ENCODE peak calls at places on chromosomes 11 and 22, in four cellular contexts. D is suprapubic skin, Z is RWPE2, W is substantia nigra. O is an unnamed sample.

GRCh38 chr11:12159351-12160099 is 49.1 kb downstream of the MICAL2 start:
- DNase-seq in Z (no peak), W (no peak), D (no peak), O (no peak)

GRCh38 chr22:44664149-44664548 is 37.9 kb upstream of the PRR5 start:
- DNase-seq in Z (no peak), W (peak; percentile 14), D (no peak), O (no peak)

GRCh38 chr11:9732453-9732852 is 68.6 kb downstream of the SWAP70 start:
- DNase-seq in Z (no peak), W (no peak), D (no peak), O (no peak)

GRCh38 chr11:65903068-65903481 is 2.9 kb upstream of the FOSL1 start:
- DNase-seq in D (no peak), Z (peak; percentile 73), W (no peak), O (peak; percentile 62)

GRCh38 chr11:114315749-114316368 is 19.7 kb downstream of the NNMT start:
- DNase-seq in W (no peak), Z (no peak), D (no peak), O (no peak)

GRCh38 chr22:50548046-50548912 is 2.6 kb downstream of the KLHDC7B start:
- DNase-seq in W (no peak), D (peak; percentile 79), Z (no peak), O (no peak)

GRCh38 chr11:40175980-40176379 is 1283.5 kb downstream of the LRRC4C start:
- DNase-seq in W (no peak), Z (no peak), D (no peak), O (no peak)

GRCh38 chr11:128135451-128135850 is 451.9 kb downstream of the ETS1 start:
- DNase-seq in Z (no peak), W (no peak), D (no peak), O (peak; percentile 11)

GRCh38 chr11:43950323-43950855 is 8.0 kb downstream of the C11orf96 start:
- DNase-seq in D (no peak), Z (no peak), W (no peak), O (no peak)

GRCh38 chr11:68436985-68437926 is 23.3 kb upstream of the PPP6R3 start:
- DNase-seq in Z (peak; percentile 48), D (no peak), W (no peak), O (peak; percentile 40)

GRCh38 chr11:74487875-74488274 is 5.6 kb downstream of the LIPT2 start:
- DNase-seq in Z (no peak), D (no peak), W (no peak), O (no peak)

GRCh38 chr11:114040706-114041211 is 18.8 kb upstream of the ZBTB16 start:
- DNase-seq in W (no peak), Z (no peak), D (no peak), O (peak; percentile 67)

GRCh38 chr22:40193429-40194421 is 16.0 kb downstream of the TNRC6B start:
- DNase-seq in Z (no peak), D (no peak), W (no peak), O (no peak)

GRCh38 chr11:73662445-73663157 is 16.2 kb downstream of the PLEKHB1 start:
- DNase-seq in Z (no peak), D (peak; percentile 49), W (no peak), O (no peak)

GRCh38 chr22:36470994-36471331 is 10.5 kb downstream of the TXN2 start:
- DNase-seq in D (no peak), Z (no peak), W (no peak), O (no peak)

GRCh38 chr22:36467042-36467810 is 14.2 kb downstream of the TXN2 start:
- DNase-seq in W (no peak), Z (no peak), D (no peak), O (no peak)

GRCh38 chr22:36470162-36470993 is 11.1 kb downstream of the TXN2 start:
- DNase-seq in W (peak; percentile 28), Z (no peak), D (peak; percentile 88), O (peak; percentile 46)

GRCh38 chr22:36467946-36468345 is 13.5 kb downstream of the TXN2 start:
- DNase-seq in D (no peak), W (no peak), Z (peak; percentile 91), O (peak; percentile 78)

DNA sequence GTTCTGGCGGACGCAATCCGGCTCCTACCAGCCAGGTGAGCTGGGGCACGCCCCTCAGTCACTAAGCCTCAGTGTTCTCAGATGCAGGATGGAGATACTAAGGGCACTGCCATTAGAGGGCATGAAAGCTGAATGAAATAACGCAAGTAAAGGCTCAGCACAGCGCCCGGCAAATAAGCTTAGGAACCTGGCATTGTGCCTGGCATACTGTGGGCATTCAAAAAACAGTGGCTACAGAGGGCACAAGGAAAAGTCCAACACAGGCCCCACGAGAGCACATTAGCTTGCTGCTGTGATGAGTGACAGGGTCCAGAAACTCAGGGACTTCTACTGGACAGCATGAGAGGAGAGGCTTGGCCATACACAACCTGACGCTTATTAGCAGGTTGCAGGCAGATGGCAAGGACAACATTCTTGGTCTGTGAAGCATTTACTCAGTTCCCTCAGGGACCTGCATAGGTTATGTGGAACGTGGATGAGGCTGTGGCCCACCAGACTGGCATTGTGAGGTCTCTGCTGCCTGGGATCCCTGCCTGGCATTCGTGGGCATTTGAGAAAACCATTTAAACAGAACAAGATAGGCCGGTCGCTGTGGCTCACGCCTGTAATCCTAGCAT is 12.2 kb downstream of the TXN2 start:
- DNase-seq in W (no peak), D (no peak), Z (no peak), O (no peak)
- H3K27ac ChIP-seq in W (no peak overlapping the region), D (no peak overlapping the region), Z (peak overlapping the region; percentile 91), O (peak overlapping the region; percentile 96)

DNA sequence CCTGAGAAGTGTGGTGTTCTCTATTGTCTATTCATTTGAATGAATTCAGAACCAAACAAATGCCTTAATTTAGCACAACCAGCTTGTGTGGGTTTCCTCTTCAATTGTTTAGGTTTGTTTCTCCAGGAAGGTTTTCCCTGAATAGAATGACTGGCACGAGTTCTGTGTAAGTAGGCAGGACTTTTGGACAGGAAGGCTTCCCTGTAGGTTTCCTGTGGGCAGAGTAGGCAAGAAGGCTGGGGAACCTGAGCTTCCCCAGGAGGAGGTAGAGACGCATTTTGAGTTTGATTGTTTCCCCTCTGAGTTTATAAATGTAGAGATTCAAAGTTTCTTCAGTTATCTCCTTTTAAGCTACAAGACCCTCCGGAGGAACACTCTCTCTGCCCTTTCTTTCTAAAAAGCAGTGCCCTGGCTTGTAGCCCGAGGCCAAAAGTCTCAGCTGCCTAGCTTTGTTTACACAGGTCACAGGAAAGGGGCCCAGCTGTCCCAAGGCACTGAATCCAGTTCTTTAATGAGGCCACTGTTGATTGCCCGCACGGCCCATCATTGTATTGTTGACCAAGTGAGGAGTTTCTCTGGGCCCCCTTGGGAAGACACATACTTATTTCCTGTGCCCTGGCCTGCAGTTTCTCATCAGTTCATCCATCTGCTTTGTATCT is 66.6 kb upstream of the RDX start:
- DNase-seq in W (no peak), Z (no peak), D (no peak), O (no peak)
- H3K27ac ChIP-seq in W (peak overlapping the region; percentile 80), Z (no peak overlapping the region), D (no peak overlapping the region), O (no peak overlapping the region)

DNA sequence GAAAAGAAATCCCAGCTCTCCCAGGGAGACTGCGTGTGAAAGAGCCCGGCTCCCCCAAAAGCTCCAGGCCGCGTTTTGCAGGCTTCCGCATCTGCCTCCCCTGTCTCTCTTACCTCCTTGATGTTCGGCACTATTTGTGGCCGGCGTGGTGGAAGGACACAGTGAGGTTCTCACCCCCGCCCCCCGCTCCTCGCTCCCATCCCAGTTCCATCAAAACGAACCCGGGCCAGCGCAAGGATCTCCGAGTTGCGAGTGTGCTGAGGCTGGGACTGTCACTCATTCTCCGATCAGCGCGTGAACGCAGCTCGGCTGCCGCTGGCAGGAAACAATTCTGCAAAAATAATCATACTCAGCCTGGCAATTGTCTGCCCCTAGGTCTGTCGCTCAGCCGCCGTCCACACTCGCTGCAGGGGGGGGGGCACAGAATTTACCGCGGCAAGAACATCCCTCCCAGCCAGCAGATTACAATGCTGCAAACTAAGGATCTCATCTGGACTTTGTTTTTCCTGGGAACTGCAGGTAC is at the start of gene NCAM1:
- DNase-seq in W (peak; percentile 81), Z (no peak), D (peak; percentile 77), O (no peak)
- H3K27ac ChIP-seq in W (peak within 1 kb of the TSS; percentile 95), Z (no peak within 1 kb of the TSS), D (no peak within 1 kb of the TSS), O (peak within 1 kb of the TSS; percentile 68)

GRCh38 chr22:22010358-22010757 is 27.8 kb upstream of the TOP3B start:
- DNase-seq in W (no peak), Z (no peak), D (no peak), O (no peak)
- H3K27ac ChIP-seq in W (no peak overlapping the region), Z (no peak overlapping the region), D (no peak overlapping the region), O (no peak overlapping the region)

GRCh38 chr11:125287467-125288232 is 123.1 kb downstream of the PKNOX2 start:
- DNase-seq in D (no peak), Z (no peak), W (no peak), O (no peak)
- H3K27ac ChIP-seq in D (no peak overlapping the region), Z (no peak overlapping the region), W (no peak overlapping the region), O (no peak overlapping the region)